ENCODE peak calls at places on chromosomes 6 and 20, in six cellular contexts. One of them, this sample, is unnamed.

GRCh38 chr6:54085526-54085925 is 25.7 kb upstream of the MLIP start:
- DNase-seq in SK-N-SH: no peak
- DNase-seq in HCT116: no peak
- DNase-seq in HepG2: no peak
- DNase-seq in GM12878: no peak
- DNase-seq in H1: no peak
- DNase-seq in this sample: no peak

GRCh38 chr20:34269996-34270627 is 28.9 kb downstream of the ASIP start:
- DNase-seq in SK-N-SH: no peak
- DNase-seq in GM12878: no peak
- DNase-seq in HepG2: no peak
- DNase-seq in H1: no peak
- DNase-seq in HCT116: no peak
- DNase-seq in this sample: no peak

GRCh38 chr6:21333715-21334114 is 259.8 kb upstream of the SOX4 start:
- DNase-seq in SK-N-SH: no peak
- DNase-seq in HepG2: no peak
- DNase-seq in GM12878: no peak
- DNase-seq in H1: no peak
- DNase-seq in HCT116: no peak
- DNase-seq in this sample: no peak

GRCh38 chr6:17038316-17038715 is 63.5 kb upstream of the STMND1 start:
- DNase-seq in GM12878: no peak
- DNase-seq in HCT116: no peak
- DNase-seq in H1: no peak
- DNase-seq in HepG2: no peak
- DNase-seq in SK-N-SH: no peak
- DNase-seq in this sample: no peak

GRCh38 chr20:45090481-45090880 is 10.4 kb downstream of the KCNS1 start:
- DNase-seq in H1: no peak
- DNase-seq in SK-N-SH: no peak
- DNase-seq in GM12878: no peak
- DNase-seq in HepG2: no peak
- DNase-seq in HCT116: no peak
- DNase-seq in this sample: no peak

GRCh38 chr6:101666256-101666655 is 272.7 kb downstream of the GRIK2 start:
- DNase-seq in GM12878: no peak
- DNase-seq in HepG2: peak
- DNase-seq in H1: no peak
- DNase-seq in SK-N-SH: no peak
- DNase-seq in HCT116: peak
- DNase-seq in this sample: no peak

GRCh38 chr6:148367418-148368024 is 24.9 kb downstream of the SASH1 start:
- DNase-seq in GM12878: no peak
- DNase-seq in HCT116: no peak
- DNase-seq in H1: no peak
- DNase-seq in HepG2: no peak
- DNase-seq in SK-N-SH: no peak
- DNase-seq in this sample: no peak

GRCh38 chr20:41615671-41616070 is 2.5 kb downstream of the CHD6 start:
- DNase-seq in GM12878: no peak
- DNase-seq in H1: no peak
- DNase-seq in SK-N-SH: no peak
- DNase-seq in HepG2: no peak
- DNase-seq in HCT116: no peak
- DNase-seq in this sample: no peak

GRCh38 chr6:111734068-111734825 is 128.6 kb upstream of the TRAF3IP2 start:
- DNase-seq in GM12878: no peak
- DNase-seq in SK-N-SH: no peak
- DNase-seq in H1: no peak
- DNase-seq in HCT116: no peak
- DNase-seq in HepG2: no peak
- DNase-seq in this sample: no peak

GRCh38 chr20:58374906-58375760 is 13.9 kb upstream of the VAPB start:
- DNase-seq in HepG2: no peak
- DNase-seq in SK-N-SH: no peak
- DNase-seq in GM12878: no peak
- DNase-seq in HCT116: no peak
- DNase-seq in H1: peak
- DNase-seq in this sample: no peak

DNA sequence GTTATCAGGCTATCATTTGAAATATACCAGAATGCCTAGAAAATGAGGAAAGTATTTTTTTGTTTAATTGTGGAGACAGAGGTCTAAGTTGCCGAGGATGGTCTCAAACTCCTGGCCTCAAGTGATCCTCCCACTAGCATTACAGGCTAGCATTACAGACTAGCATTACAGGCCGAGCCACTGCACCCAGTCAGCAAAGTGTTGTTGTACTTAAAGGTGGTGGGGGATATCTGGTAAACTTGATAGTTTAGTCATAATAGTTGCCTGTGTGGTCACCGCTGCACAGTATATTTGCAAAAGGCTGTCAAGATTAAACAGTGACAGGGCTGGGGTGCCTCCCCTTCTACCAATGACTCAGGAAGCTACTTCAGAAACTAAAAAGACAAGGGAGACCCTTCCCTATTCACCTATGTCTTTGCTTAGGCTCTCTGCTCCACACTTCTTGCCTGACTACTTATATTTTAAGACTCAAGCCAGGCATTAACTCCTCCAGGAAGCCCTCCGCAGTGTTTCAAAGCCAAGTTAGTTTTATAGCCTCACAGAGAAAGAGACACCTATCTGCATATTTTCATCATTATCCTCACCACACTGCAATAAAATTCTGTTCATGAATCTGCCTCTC is 3.1 kb upstream of the AKIRIN2 start:
- DNase-seq in GM12878: peak
- DNase-seq in HepG2: peak
- DNase-seq in SK-N-SH: no peak
- DNase-seq in H1: no peak
- DNase-seq in HCT116: no peak
- DNase-seq in this sample: no peak
- TF ChIP-seq JUND in GM12878: peak
- TF ChIP-seq JUND in HepG2: no peak
- TF ChIP-seq JUND in SK-N-SH: no peak
- TF ChIP-seq JUND in H1: no peak
- TF ChIP-seq JUND in HCT116: no peak
- TF ChIP-seq JUND in this sample: no peak

DNA sequence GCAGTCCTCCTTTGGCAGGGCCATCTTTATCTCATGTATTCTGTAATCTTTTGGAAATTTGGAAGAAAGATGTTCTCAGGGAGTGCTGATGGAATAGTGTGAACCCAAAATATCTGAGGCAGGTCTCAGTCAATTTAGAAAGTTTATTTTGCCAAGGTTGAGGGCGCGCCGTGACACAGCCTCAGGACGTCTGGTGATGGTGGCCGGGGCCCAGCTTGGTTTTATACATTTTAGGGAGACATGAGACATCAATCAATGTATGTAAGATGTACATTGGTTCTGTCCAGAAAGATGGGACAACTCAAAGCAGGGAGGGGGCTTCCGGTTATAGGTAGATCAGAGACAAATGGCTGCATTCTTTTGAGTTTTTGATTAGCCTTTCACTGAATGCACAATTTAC is 89.8 kb downstream of the ERMARD start:
- DNase-seq in H1: no peak
- DNase-seq in SK-N-SH: no peak
- DNase-seq in HCT116: no peak
- DNase-seq in GM12878: no peak
- DNase-seq in HepG2: no peak
- DNase-seq in this sample: no peak
- TF ChIP-seq JUND in H1: no peak
- TF ChIP-seq JUND in SK-N-SH: no peak
- TF ChIP-seq JUND in HCT116: no peak
- TF ChIP-seq JUND in GM12878: no peak
- TF ChIP-seq JUND in HepG2: no peak
- TF ChIP-seq JUND in this sample: no peak

DNA sequence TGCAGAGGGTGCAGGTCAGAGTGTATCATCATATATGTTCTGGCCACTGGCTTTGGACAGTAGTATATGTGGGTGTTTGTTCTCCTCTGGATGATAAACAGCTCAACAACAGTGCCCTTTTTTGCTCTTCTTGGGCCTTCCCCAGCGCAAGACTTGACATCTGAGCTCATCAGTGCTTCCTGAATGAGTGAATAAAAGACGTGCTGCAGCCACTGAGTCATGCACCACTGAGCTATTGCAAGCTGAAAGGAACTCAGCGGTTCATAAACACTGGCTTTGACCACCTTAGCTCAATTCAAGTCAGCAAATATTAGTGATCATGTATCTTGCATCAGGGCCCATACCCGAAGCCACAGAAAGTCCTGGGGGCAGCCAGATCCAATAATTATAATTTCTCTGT is 105.3 kb upstream of the KCNG1 start:
- DNase-seq in H1: no peak
- DNase-seq in SK-N-SH: no peak
- DNase-seq in HepG2: no peak
- DNase-seq in GM12878: no peak
- DNase-seq in HCT116: no peak
- DNase-seq in this sample: no peak
- TF ChIP-seq JUND in H1: no peak
- TF ChIP-seq JUND in SK-N-SH: peak
- TF ChIP-seq JUND in HepG2: no peak
- TF ChIP-seq JUND in GM12878: no peak
- TF ChIP-seq JUND in HCT116: no peak
- TF ChIP-seq JUND in this sample: no peak

DNA sequence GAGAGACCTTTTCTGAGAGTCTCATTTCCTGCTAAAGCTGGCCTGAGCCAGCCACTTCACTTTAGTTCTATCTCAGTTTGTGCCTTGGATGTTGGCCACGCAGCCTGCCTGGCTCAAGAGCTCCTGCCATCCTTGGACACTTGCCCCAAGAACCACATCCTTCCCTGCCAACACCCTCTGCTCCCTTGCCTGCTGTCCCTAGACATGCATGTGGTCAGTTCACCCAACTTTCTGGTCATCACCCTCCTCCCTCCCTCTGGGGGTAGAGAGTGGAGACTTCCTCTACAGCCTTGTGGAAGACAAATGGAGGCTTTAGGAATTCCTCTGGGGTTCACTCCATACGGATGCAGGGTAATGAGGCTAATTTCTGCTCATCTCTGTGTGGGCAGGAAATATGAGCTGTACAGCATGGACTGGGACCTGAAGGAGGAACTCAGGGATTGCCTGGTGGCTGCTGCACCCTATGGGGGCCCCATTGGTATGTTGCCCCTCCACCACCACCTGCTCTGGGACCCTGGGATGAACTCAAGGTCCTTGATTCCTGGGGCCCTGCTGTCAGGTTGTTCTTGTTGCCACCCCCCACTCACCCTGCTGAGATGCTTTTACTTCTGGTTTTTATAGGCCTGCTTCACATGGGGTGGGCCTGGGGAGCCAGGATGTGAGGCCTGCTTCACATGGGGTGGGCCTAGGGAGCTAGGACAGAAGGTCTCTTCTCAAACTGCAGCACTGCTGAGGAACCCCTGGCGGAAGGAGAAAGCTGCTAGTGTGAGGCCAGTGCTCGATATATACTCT is 13.8 kb upstream of the PTPRA start:
- DNase-seq in HCT116: no peak
- DNase-seq in GM12878: no peak
- DNase-seq in SK-N-SH: no peak
- DNase-seq in H1: no peak
- DNase-seq in HepG2: no peak
- DNase-seq in this sample: no peak
- TF ChIP-seq JUND in HCT116: no peak
- TF ChIP-seq JUND in GM12878: no peak
- TF ChIP-seq JUND in SK-N-SH: no peak
- TF ChIP-seq JUND in H1: no peak
- TF ChIP-seq JUND in HepG2: no peak
- TF ChIP-seq JUND in this sample: no peak

DNA sequence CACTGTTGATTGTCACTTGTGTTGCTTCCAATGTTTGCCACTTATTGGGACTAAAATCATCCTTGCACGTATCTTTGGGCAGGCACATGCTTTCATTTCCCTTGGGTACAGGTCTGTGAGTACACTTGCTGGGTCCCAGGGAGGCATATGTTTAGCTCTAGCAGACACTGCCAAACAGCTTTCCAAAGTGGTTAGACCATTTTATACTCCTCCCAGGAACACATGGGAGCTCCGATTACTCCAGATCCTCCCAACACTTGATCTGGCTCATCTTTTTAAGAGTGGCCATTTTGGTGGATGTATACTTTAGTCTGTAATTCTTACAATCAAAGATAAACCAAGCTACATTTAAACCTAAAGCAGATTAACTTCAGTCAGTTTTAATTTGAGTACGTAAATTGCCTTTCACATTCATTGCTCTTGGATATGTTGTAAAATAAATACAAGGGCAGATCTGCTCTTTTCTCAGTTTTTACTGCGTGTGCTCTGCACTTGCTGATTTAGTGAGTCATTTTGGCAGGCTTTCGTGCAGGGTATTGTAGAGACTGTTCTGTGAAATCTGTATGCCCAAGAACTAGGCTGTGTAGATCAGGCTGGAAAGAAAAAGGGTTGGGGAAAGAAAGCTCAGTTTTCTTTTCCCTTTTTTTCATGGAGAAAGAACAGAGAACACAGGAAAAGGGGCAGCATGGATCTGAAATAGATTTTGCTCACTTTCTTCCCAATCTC is 19.5 kb downstream of the SLC22A1 start:
- DNase-seq in H1: no peak
- DNase-seq in HepG2: no peak
- DNase-seq in HCT116: no peak
- DNase-seq in SK-N-SH: no peak
- DNase-seq in GM12878: no peak
- DNase-seq in this sample: no peak
- TF ChIP-seq JUND in H1: no peak
- TF ChIP-seq JUND in HepG2: no peak
- TF ChIP-seq JUND in HCT116: no peak
- TF ChIP-seq JUND in SK-N-SH: no peak
- TF ChIP-seq JUND in GM12878: no peak
- TF ChIP-seq JUND in this sample: no peak

GRCh38 chr6:2938004-2938631 is 33.2 kb downstream of the SERPINB6 start:
- DNase-seq in HepG2: no peak
- DNase-seq in HCT116: no peak
- DNase-seq in H1: no peak
- DNase-seq in SK-N-SH: no peak
- DNase-seq in GM12878: no peak
- DNase-seq in this sample: no peak

GRCh38 chr6:2939315-2940009 is 31.9 kb downstream of the SERPINB6 start:
- DNase-seq in HepG2: no peak
- DNase-seq in HCT116: no peak
- DNase-seq in GM12878: no peak
- DNase-seq in H1: no peak
- DNase-seq in SK-N-SH: no peak
- DNase-seq in this sample: no peak

GRCh38 chr6:2940851-2941250 is 30.5 kb downstream of the SERPINB6 start:
- DNase-seq in HCT116: no peak
- DNase-seq in HepG2: no peak
- DNase-seq in GM12878: no peak
- DNase-seq in H1: no peak
- DNase-seq in SK-N-SH: no peak
- DNase-seq in this sample: no peak

GRCh38 chr6:2938632-2939083 is 32.7 kb downstream of the SERPINB6 start:
- DNase-seq in SK-N-SH: no peak
- DNase-seq in GM12878: no peak
- DNase-seq in H1: no peak
- DNase-seq in HCT116: peak
- DNase-seq in HepG2: peak
- DNase-seq in this sample: peak

GRCh38 chr6:2940010-2940850 is 31.1 kb downstream of the SERPINB6 start:
- DNase-seq in HCT116: no peak
- DNase-seq in GM12878: peak
- DNase-seq in H1: no peak
- DNase-seq in SK-N-SH: no peak
- DNase-seq in HepG2: peak
- DNase-seq in this sample: no peak
- TF ChIP-seq JUND in HCT116: no peak
- TF ChIP-seq JUND in GM12878: peak
- TF ChIP-seq JUND in H1: no peak
- TF ChIP-seq JUND in SK-N-SH: no peak
- TF ChIP-seq JUND in HepG2: no peak
- TF ChIP-seq JUND in this sample: no peak